ENCODE peak calls at places on chromosomes 11 and 22, in seven cellular contexts. S is SK-N-SH, E is K562, U is GM12878, J is HCT116, I is HepG2, W is H1. O is an unnamed sample.
A peak's percentile ranks its signal among the peaks of the same experiment; 100 is the strongest.

GRCh38 chr11:3747704-3748103 is 49.6 kb downstream of the NUP98 start:
- DNase-seq in W (no peak), E (no peak), S (no peak), I (no peak), U (no peak), J (no peak), O (no peak)

GRCh38 chr11:69352715-69353325 is 58.9 kb downstream of the MYEOV start:
- DNase-seq in U (no peak), S (no peak), I (no peak), W (peak; percentile 21), J (peak; percentile 54), E (no peak), O (no peak)

GRCh38 chr22:26672060-26672471 is 14.7 kb downstream of the MIAT start:
- DNase-seq in J (no peak), I (no peak), U (no peak), E (no peak), S (no peak), W (no peak), O (no peak)

GRCh38 chr11:130322126-130322525 is 7.4 kb upstream of the ZBTB44 start:
- DNase-seq in I (no peak), S (no peak), E (no peak), W (no peak), J (no peak), U (no peak), O (no peak)

GRCh38 chr11:46120361-46120710 is 918 bp downstream of the PHF21A start:
- DNase-seq in E (peak; percentile 46), W (no peak), I (no peak), J (no peak), S (no peak), U (no peak), O (no peak)

GRCh38 chr22:35357883-35358621 is 22.8 kb upstream of the HMOX1 start:
- DNase-seq in J (peak; percentile 72), I (no peak), S (no peak), W (no peak), E (no peak), U (no peak), O (no peak)

GRCh38 chr22:29314537-29315285 is 786 bp downstream of the RASL10A start:
- DNase-seq in J (no peak), W (no peak), E (no peak), U (no peak), S (peak; percentile 63), I (no peak), O (no peak)

GRCh38 chr11:93939084-93939780 is 81.9 kb upstream of the HEPHL1 start:
- DNase-seq in E (no peak), J (no peak), S (no peak), U (no peak), I (no peak), W (no peak), O (no peak)

GRCh38 chr11:6320411-6321207 is at the start of gene CAVIN3:
- DNase-seq in U (peak; percentile 43), W (no peak), J (peak; percentile 48), S (peak; percentile 17), E (no peak), I (no peak), O (no peak)

GRCh38 chr11:19474954-19475811 is 234.4 kb upstream of the E2F8 start:
- DNase-seq in J (no peak), U (peak; percentile 76), S (peak; percentile 26), W (no peak), I (no peak), E (no peak), O (no peak)

GRCh38 chr11:36672815-36673450 is 74.9 kb upstream of the RAG2 start:
- DNase-seq in E (peak; percentile 32), S (peak; percentile 33), I (peak; percentile 55), W (no peak), U (no peak), J (peak; percentile 38), O (peak; percentile 15)

GRCh38 chr11:18392434-18393321 is 1.7 kb upstream of the LDHA start:
- DNase-seq in I (no peak), E (no peak), J (no peak), S (no peak), U (no peak), W (no peak), O (no peak)

DNA sequence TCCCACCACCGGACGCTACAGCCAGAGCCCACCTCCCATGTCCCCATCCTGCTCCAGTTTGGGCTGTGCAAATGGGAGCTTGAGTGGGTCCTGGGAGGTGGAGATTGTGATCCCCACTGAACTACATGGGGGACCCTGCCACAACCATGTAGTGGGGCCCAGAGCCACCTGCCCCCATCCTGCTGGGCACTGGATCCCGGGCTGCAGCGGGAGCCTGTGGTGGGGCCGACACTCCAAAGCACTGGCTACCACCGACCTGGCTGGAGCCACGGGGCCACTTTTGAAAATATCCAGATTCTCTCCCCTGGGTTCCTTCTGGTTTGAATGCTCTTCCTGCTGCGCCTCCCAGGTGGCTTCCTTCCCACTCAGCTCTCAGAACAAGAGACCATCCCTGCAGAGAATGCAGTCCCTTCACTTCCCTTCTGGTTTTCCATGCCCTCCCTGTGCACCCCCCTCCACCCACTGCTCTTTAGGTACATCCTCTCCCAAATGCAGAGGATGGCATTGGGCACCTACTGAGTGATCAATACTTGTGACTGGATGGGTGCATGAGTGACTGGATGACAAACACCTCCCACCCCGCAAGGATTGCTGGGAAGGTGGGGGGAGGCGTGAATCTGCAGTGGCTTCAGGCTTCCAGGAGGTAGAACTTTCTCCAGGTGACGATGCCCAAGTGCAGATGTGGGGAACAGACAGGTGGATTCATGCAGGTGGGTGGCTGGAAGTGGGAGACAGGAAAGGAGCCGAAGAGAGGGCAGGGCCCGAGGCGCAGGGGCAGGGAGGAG is 846 bp upstream of the UNC93B1 start:
- DNase-seq in S (no peak), U (no peak), I (no peak), W (no peak), E (no peak), J (peak; percentile 84), O (no peak)
- H3K4me3 ChIP-seq in S (peak overlapping the region; percentile 62), U (peak overlapping the region; percentile 92), I (peak overlapping the region; percentile 72), W (peak overlapping the region; percentile 76), E (peak overlapping the region; percentile 57), J (peak overlapping the region; percentile 78), O (peak overlapping the region; percentile 60)

GRCh38 chr11:12824281-12825041 is 150.2 kb downstream of the TEAD1 start:
- DNase-seq in I (peak; percentile 86), E (no peak), S (no peak), U (no peak), W (no peak), J (no peak), O (no peak)
- H3K4me1 ChIP-seq in I (peaks cover 74% of the 10 kb centered on the region), E (peaks cover 32% of the 10 kb centered on the region), S (peaks cover 55% of the 10 kb centered on the region), U (no peaks in the 10 kb centered on the region), W (peaks cover 17% of the 10 kb centered on the region), J (peaks cover 18% of the 10 kb centered on the region), O (peaks cover 2% of the 10 kb centered on the region)

DNA sequence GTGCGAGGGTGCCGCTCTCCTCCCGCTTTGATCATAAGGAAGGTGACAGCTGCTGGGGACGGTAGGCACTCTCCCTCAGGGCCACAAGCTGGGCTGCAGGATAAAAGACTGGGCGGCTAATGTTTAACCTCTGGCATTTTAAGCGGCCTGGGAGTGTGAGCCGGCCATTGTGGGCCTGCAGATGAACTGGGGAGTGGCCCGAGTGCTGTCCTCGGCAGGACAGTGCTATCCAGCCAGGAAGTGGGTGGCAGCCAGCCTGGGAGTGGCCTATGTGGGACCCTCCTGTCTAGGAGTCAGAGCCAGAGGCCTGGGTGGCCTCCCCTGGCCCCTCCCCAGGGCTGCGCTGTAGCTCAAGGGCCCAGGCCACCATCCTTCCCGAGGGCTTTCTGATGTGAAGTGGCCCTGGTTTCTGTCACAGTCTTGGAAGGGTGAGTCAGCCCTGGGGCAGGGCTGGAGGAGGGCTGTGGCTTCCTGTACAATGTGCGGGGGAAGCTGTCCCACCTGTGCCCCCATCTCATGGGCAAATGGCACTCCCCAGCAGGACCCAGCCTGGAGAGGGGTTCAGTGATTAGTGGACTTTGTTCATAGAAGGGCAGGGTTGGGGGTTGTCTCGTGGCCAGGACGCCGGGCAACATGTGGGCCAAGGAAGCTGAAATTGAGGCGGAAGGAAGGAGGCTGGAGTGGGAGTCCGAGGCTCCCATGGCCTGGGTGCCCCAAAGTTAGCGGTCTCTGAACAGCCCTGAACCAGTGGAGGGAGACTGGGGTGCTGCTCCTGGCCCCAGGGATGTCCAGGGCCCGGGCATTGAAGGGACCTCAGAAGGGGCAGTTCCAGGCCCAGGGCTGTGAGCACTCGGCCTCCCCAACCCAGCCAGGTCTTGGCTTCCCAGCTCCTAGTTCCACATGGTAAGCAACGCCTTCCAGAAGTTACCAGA is 59.0 kb upstream of the PRODH start:
- DNase-seq in U (no peak), E (peak; percentile 32), I (peak; percentile 89), W (no peak), J (no peak), S (no peak), O (no peak)
- TF ChIP-seq YY1 in U (no peak), E (no peak), I (peak; percentile 67), W (no peak), J (no peak), S (no peak), O (no peak)

GRCh38 chr11:773830-774229 is 3.5 kb downstream of the GATD1 start:
- DNase-seq in E (no peak), W (no peak), J (no peak), S (no peak), U (no peak), I (no peak), O (no peak)
- H3K4me3 ChIP-seq in E (no peak overlapping the region), W (no peak overlapping the region), J (no peak overlapping the region), S (no peak overlapping the region), U (no peak overlapping the region), I (no peak overlapping the region), O (no peak overlapping the region)

DNA sequence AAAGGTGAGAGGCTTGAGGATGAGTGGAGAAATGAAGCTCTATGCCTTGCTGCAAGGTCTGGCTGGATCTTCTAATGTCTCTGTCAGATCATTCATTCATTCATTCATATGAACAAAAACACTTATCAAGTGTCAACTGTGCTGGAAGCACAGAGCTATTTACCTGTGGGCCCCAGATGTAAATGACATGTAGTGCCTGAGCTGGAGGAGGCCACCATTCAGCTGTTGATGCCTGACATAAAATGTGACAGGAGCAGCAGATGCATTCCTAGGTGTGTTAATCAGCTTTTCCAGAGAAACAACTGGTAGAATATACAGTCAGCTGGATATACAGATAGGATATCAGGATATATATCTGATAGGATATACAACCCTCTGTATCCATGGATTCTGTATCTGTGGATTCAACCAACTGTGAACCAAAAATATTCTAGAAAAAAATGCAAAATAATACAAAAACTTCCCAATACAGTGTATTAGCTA is 44.5 kb downstream of the TSPAN18 start:
- DNase-seq in I (no peak), J (no peak), E (no peak), U (no peak), S (no peak), W (no peak), O (no peak)
- H3K4me1 ChIP-seq in I (peaks cover 6% of the 10 kb centered on the region), J (no peaks in the 10 kb centered on the region), E (peaks cover 15% of the 10 kb centered on the region), U (no peaks in the 10 kb centered on the region), S (peaks cover 54% of the 10 kb centered on the region), W (peaks cover 4% of the 10 kb centered on the region), O (peaks cover 12% of the 10 kb centered on the region)

GRCh38 chr11:61968758-61969390 is 1.4 kb upstream of the FTH1 start:
- DNase-seq in W (no peak), S (no peak), E (no peak), J (no peak), I (no peak), U (no peak), O (no peak)
- TF ChIP-seq YY1 in W (no peak), S (no peak), E (no peak), J (no peak), I (no peak), U (no peak), O (no peak)

GRCh38 chr11:8263109-8263768 is 439 bp downstream of the LMO1 start:
- DNase-seq in J (no peak), W (no peak), I (no peak), U (no peak), S (peak; percentile 85), E (no peak), O (no peak)
- H3K4me3 ChIP-seq in J (no peak overlapping the region), W (peak overlapping the region; percentile 65), I (no peak overlapping the region), U (peak overlapping the region; percentile 50), S (peak overlapping the region; percentile 59), E (no peak overlapping the region), O (peak overlapping the region; percentile 55)